ENCODE peak calls at places on chromosomes 13 and 19, in seven cellular contexts. R is activated CD4-positive, alpha-beta T cell treated with anti-CD3 and anti-CD28 coated beads, Interleukin-2, amount 50 U/mL, for 24 hours; H is T-helper 9 cell; O is activated T-cell treated with anti-CD3 and anti-CD28 coated beads, Interleukin-2, amount 50 U/mL, for 4 hours; Z is NCI-H69; K is RPMI7951; V is endothelial cell. D is an unnamed sample.

GRCh38 chr13:40786568-40786996 is 2.8 kb upstream of the SLC25A15 start:
- DNase-seq in R (no peak), H (no peak), O (no peak), Z (no peak), K (peak), V (no peak), D (no peak)

GRCh38 chr19:38183227-38183914 is 40.7 kb downstream of the DPF1 start:
- DNase-seq in R (no peak), H (no peak), O (no peak), Z (no peak), K (no peak), V (peak), D (no peak)

GRCh38 chr19:35755550-35756371 is 1.1 kb downstream of the HSPB6 start:
- DNase-seq in R (no peak), H (peak), O (peak), Z (peak), K (no peak), V (no peak), D (peak)

GRCh38 chr13:63208811-63209210 is 1793.2 kb upstream of the PCDH20 start:
- DNase-seq in R (no peak), H (no peak), O (no peak), Z (no peak), K (peak), V (no peak), D (no peak)

GRCh38 chr19:7456964-7457541 is 31.8 kb downstream of the PEX11G start:
- DNase-seq in R (no peak), H (no peak), O (no peak), Z (no peak), K (no peak), V (no peak), D (no peak)

GRCh38 chr13:75175575-75175974 is 306.4 kb downstream of the TBC1D4 start:
- DNase-seq in R (no peak), H (no peak), O (no peak), Z (no peak), K (no peak), V (no peak), D (no peak)

GRCh38 chr13:98710521-98710920 is 42.0 kb downstream of the SLC15A1 start:
- DNase-seq in R (no peak), H (no peak), O (no peak), Z (no peak), K (no peak), V (no peak), D (no peak)

GRCh38 chr19:5851302-5851701 is at the start of gene FUT3:
- DNase-seq in R (no peak), H (no peak), O (no peak), Z (no peak), K (no peak), V (no peak), D (peak)

GRCh38 chr13:98459171-98459681 is 117.7 kb downstream of the STK24 start:
- DNase-seq in R (no peak), H (no peak), O (no peak), Z (no peak), K (no peak), V (no peak), D (no peak)